ENCODE peak calls at places on chromosomes 16 and 17, in five cellular contexts. One of them, this sample, is unnamed.

GRCh38 chr17:19415806-19416775 is 5.1 kb downstream of the RNF112 start:
- DNase-seq in GM23338: no peak
- DNase-seq in HCT116: no peak
- DNase-seq in A549: no peak
- DNase-seq in HepG2: no peak
- DNase-seq in this sample: no peak

GRCh38 chr16:12470311-12471229 is 333.1 kb downstream of the CPPED1 start:
- DNase-seq in GM23338: no peak
- DNase-seq in HCT116: no peak
- DNase-seq in A549: no peak
- DNase-seq in HepG2: no peak
- DNase-seq in this sample: no peak

GRCh38 chr17:78394209-78394608 is 15.8 kb downstream of the PGS1 start:
- DNase-seq in GM23338: no peak
- DNase-seq in HCT116: no peak
- DNase-seq in A549: no peak
- DNase-seq in HepG2: no peak
- DNase-seq in this sample: no peak

GRCh38 chr16:3106205-3106928 is 6.0 kb upstream of the ZNF205 start:
- DNase-seq in GM23338: peak; percentile 96
- DNase-seq in HCT116: peak; percentile 84
- DNase-seq in A549: peak; percentile 91
- DNase-seq in HepG2: peak; percentile 77
- DNase-seq in this sample: peak; percentile 83

GRCh38 chr16:61858996-61859395 is 177.2 kb downstream of the CDH8 start:
- DNase-seq in GM23338: no peak
- DNase-seq in HCT116: no peak
- DNase-seq in A549: no peak
- DNase-seq in HepG2: no peak
- DNase-seq in this sample: no peak

GRCh38 chr16:86575754-86576557 is 2.4 kb upstream of the FOXL1 start:
- DNase-seq in GM23338: peak; percentile 98
- DNase-seq in HCT116: peak; percentile 97
- DNase-seq in A549: peak; percentile 67
- DNase-seq in HepG2: peak; percentile 63
- DNase-seq in this sample: no peak

GRCh38 chr17:27873746-27874145 is 19.4 kb downstream of the LYRM9 start:
- DNase-seq in GM23338: no peak
- DNase-seq in HCT116: no peak
- DNase-seq in A549: no peak
- DNase-seq in HepG2: no peak
- DNase-seq in this sample: no peak

GRCh38 chr17:80959330-80960036 is 32.2 kb upstream of the CHMP6 start:
- DNase-seq in GM23338: no peak
- DNase-seq in HCT116: no peak
- DNase-seq in A549: no peak
- DNase-seq in HepG2: no peak
- DNase-seq in this sample: no peak

GRCh38 chr16:54446639-54447038 is 160.1 kb upstream of the IRX3 start:
- DNase-seq in GM23338: no peak
- DNase-seq in HCT116: no peak
- DNase-seq in A549: no peak
- DNase-seq in HepG2: no peak
- DNase-seq in this sample: peak; percentile 16

GRCh38 chr17:66676421-66676820 is 158.5 kb upstream of the CACNG5 start:
- DNase-seq in GM23338: no peak
- DNase-seq in HCT116: peak; percentile 71
- DNase-seq in A549: peak; percentile 92
- DNase-seq in HepG2: no peak
- DNase-seq in this sample: no peak

GRCh38 chr17:82959242-82959930 is 119.6 kb upstream of the ZNF750 start:
- DNase-seq in GM23338: no peak
- DNase-seq in HCT116: no peak
- DNase-seq in A549: no peak
- DNase-seq in HepG2: no peak
- DNase-seq in this sample: no peak

GRCh38 chr16:81265658-81266451 is 27.4 kb downstream of the BCO1 start:
- DNase-seq in GM23338: no peak
- DNase-seq in HCT116: no peak
- DNase-seq in A549: no peak
- DNase-seq in HepG2: no peak
- DNase-seq in this sample: no peak

GRCh38 chr17:19904924-19905323 is 37.2 kb upstream of the ULK2 start:
- DNase-seq in GM23338: no peak
- DNase-seq in HCT116: no peak
- DNase-seq in A549: no peak
- DNase-seq in HepG2: no peak
- DNase-seq in this sample: no peak

GRCh38 chr17:8056232-8056975 is 17.5 kb downstream of the ALOX15B start:
- DNase-seq in GM23338: no peak
- DNase-seq in HCT116: no peak
- DNase-seq in A549: no peak
- DNase-seq in HepG2: peak; percentile 93
- DNase-seq in this sample: peak; percentile 92

GRCh38 chr17:78409191-78409621 is 30.8 kb downstream of the PGS1 start:
- DNase-seq in GM23338: no peak
- DNase-seq in HCT116: no peak
- DNase-seq in A549: no peak
- DNase-seq in HepG2: no peak
- DNase-seq in this sample: no peak

GRCh38 chr16:88290850-88291830 is 91.6 kb upstream of the ZNF469 start:
- DNase-seq in GM23338: no peak
- DNase-seq in HCT116: no peak
- DNase-seq in A549: no peak
- DNase-seq in HepG2: no peak
- DNase-seq in this sample: no peak

GRCh38 chr17:17849147-17849820 is 12.5 kb upstream of the SREBF1 start:
- DNase-seq in GM23338: no peak
- DNase-seq in HCT116: no peak
- DNase-seq in A549: no peak
- DNase-seq in HepG2: peak; percentile 66
- DNase-seq in this sample: no peak

GRCh38 chr16:81810894-81811538 is 31.9 kb downstream of the PLCG2 start:
- DNase-seq in GM23338: no peak
- DNase-seq in HCT116: no peak
- DNase-seq in A549: no peak
- DNase-seq in HepG2: no peak
- DNase-seq in this sample: no peak

GRCh38 chr16:11114366-11115164 is 141.4 kb downstream of the SOCS1 start:
- DNase-seq in GM23338: peak; percentile 18
- DNase-seq in HCT116: no peak
- DNase-seq in A549: no peak
- DNase-seq in HepG2: no peak
- DNase-seq in this sample: peak; percentile 82

GRCh38 chr16:12362482-12363458 is 386.2 kb downstream of the SNX29 start:
- DNase-seq in GM23338: no peak
- DNase-seq in HCT116: no peak
- DNase-seq in A549: no peak
- DNase-seq in HepG2: no peak
- DNase-seq in this sample: no peak

GRCh38 chr17:4720787-4721186 is 10.4 kb downstream of the ARRB2 start:
- DNase-seq in GM23338: no peak
- DNase-seq in HCT116: no peak
- DNase-seq in A549: no peak
- DNase-seq in HepG2: peak; percentile 62
- DNase-seq in this sample: no peak

GRCh38 chr16:47694543-47694942 is 233.4 kb downstream of the PHKB start:
- DNase-seq in GM23338: peak; percentile 55
- DNase-seq in HCT116: no peak
- DNase-seq in A549: no peak
- DNase-seq in HepG2: peak; percentile 27
- DNase-seq in this sample: no peak

GRCh38 chr16:88759245-88759975 is 25.6 kb downstream of the PIEZO1 start:
- DNase-seq in GM23338: peak; percentile 72
- DNase-seq in HCT116: no peak
- DNase-seq in A549: no peak
- DNase-seq in HepG2: peak; percentile 98
- DNase-seq in this sample: no peak

GRCh38 chr17:74863420-74864296 is 4.0 kb upstream of the GRIN2C start:
- DNase-seq in GM23338: no peak
- DNase-seq in HCT116: no peak
- DNase-seq in A549: no peak
- DNase-seq in HepG2: no peak
- DNase-seq in this sample: no peak

GRCh38 chr16:73735018-73735417 is 561.6 kb upstream of the PSMD7 start:
- DNase-seq in GM23338: no peak
- DNase-seq in HCT116: no peak
- DNase-seq in A549: no peak
- DNase-seq in HepG2: peak; percentile 8
- DNase-seq in this sample: no peak

GRCh38 chr16:73743665-73744496 is 552.7 kb upstream of the PSMD7 start:
- DNase-seq in GM23338: peak; percentile 60
- DNase-seq in HCT116: no peak
- DNase-seq in A549: no peak
- DNase-seq in HepG2: no peak
- DNase-seq in this sample: no peak

GRCh38 chr16:73735954-73736353 is 560.7 kb upstream of the PSMD7 start:
- DNase-seq in GM23338: no peak
- DNase-seq in HCT116: no peak
- DNase-seq in A549: no peak
- DNase-seq in HepG2: no peak
- DNase-seq in this sample: no peak

GRCh38 chr16:73737637-73738036 is 559.0 kb upstream of the PSMD7 start:
- DNase-seq in GM23338: no peak
- DNase-seq in HCT116: no peak
- DNase-seq in A549: no peak
- DNase-seq in HepG2: no peak
- DNase-seq in this sample: no peak

DNA sequence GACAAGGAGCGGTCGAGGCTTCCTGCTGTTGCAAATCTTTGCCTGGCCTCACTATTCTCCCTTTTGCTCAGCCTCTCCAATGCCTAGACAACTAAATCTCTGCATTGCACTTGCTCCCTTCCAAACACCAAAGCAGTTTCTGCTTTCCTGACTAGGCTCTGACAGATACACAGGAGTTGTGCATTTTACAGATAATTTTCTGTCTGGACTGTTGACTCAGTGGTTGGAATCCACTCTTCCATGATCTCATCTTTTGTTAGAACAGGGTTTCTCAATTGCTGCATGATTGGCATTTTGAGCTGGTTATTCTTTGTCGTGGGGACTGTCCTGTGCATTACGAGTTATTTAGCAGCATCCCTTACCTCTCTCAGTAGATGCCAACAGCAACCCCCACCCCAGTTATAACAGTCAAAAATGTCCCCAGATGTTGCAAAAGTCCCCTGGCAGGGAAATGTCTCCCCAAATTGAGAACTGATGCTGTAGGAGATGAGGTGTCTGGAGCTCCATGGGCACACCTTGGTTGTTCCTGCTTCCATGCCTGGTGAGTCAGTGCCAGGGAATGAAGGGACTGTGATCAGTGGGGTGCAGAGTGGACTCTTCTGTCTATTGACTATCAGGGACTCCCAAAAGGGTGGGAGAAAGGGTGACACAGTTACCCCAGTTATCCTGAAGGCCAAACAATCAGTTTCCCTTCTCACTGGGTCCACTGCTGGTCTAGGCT is 557.4 kb upstream of the PSMD7 start:
- DNase-seq in GM23338: no peak
- DNase-seq in HCT116: no peak
- DNase-seq in A549: no peak
- DNase-seq in HepG2: no peak
- DNase-seq in this sample: no peak
- TF ChIP-seq REST in GM23338: no peak
- TF ChIP-seq REST in HCT116: no peak
- TF ChIP-seq REST in A549: no peak
- TF ChIP-seq REST in HepG2: no peak
- TF ChIP-seq REST in this sample: no peak

GRCh38 chr17:48444531-48445247 is 14.7 kb upstream of the SKAP1 start:
- DNase-seq in GM23338: peak; percentile 28
- DNase-seq in HCT116: no peak
- DNase-seq in A549: no peak
- DNase-seq in HepG2: no peak
- DNase-seq in this sample: peak; percentile 12
- TF ChIP-seq REST in GM23338: no peak
- TF ChIP-seq REST in HCT116: no peak
- TF ChIP-seq REST in A549: no peak
- TF ChIP-seq REST in HepG2: no peak
- TF ChIP-seq REST in this sample: no peak

GRCh38 chr16:55949518-55949917 is 74.3 kb upstream of the CES5A start:
- DNase-seq in GM23338: no peak
- DNase-seq in HCT116: no peak
- DNase-seq in A549: no peak
- DNase-seq in HepG2: no peak
- DNase-seq in this sample: no peak
- TF ChIP-seq REST in GM23338: no peak
- TF ChIP-seq REST in HCT116: no peak
- TF ChIP-seq REST in A549: no peak
- TF ChIP-seq REST in HepG2: no peak
- TF ChIP-seq REST in this sample: no peak

GRCh38 chr16:27471661-27472060 is 69.7 kb downstream of the IL21R start:
- DNase-seq in GM23338: no peak
- DNase-seq in HCT116: no peak
- DNase-seq in A549: no peak
- DNase-seq in HepG2: no peak
- DNase-seq in this sample: no peak

GRCh38 chr16:27468941-27469531 is 67.1 kb downstream of the IL21R start:
- DNase-seq in GM23338: no peak
- DNase-seq in HCT116: no peak
- DNase-seq in A549: no peak
- DNase-seq in HepG2: no peak
- DNase-seq in this sample: no peak

GRCh38 chr16:27473101-27473900 is 71.3 kb downstream of the IL21R start:
- DNase-seq in GM23338: no peak
- DNase-seq in HCT116: no peak
- DNase-seq in A549: no peak
- DNase-seq in HepG2: no peak
- DNase-seq in this sample: no peak

GRCh38 chr16:27472091-27473020 is 70.4 kb downstream of the IL21R start:
- DNase-seq in GM23338: no peak
- DNase-seq in HCT116: no peak
- DNase-seq in A549: no peak
- DNase-seq in HepG2: no peak
- DNase-seq in this sample: no peak

GRCh38 chr16:27470567-27471431 is 68.8 kb downstream of the IL21R start:
- DNase-seq in GM23338: no peak
- DNase-seq in HCT116: no peak
- DNase-seq in A549: no peak
- DNase-seq in HepG2: peak; percentile 91
- DNase-seq in this sample: no peak
- TF ChIP-seq REST in GM23338: no peak
- TF ChIP-seq REST in HCT116: no peak
- TF ChIP-seq REST in A549: no peak
- TF ChIP-seq REST in HepG2: no peak
- TF ChIP-seq REST in this sample: no peak